ENCODE peak calls at places on chromosomes 5 and 9, in four cellular contexts. One of them, this sample, is unnamed. For H3K4me1, the result is how much of the 10 kb centered on the place peaks cover.

GRCh38 chr5:141519605-141520288 is 30.9 kb downstream of the PCDHGC5 start:
- DNase-seq in HCT116: no peak
- DNase-seq in Peyer's patch: no peak
- DNase-seq in colonic mucosa: no peak
- DNase-seq in this sample: no peak

GRCh38 chr9:86491634-86492266 is 137.5 kb upstream of the TUT7 start:
- DNase-seq in HCT116: no peak
- DNase-seq in Peyer's patch: no peak
- DNase-seq in colonic mucosa: no peak
- DNase-seq in this sample: no peak

GRCh38 chr5:74313896-74314295 is 326.6 kb downstream of the ENC1 start:
- DNase-seq in colonic mucosa: no peak
- DNase-seq in HCT116: no peak
- DNase-seq in Peyer's patch: no peak
- DNase-seq in this sample: no peak

GRCh38 chr9:127522727-127523126 is 71.4 kb downstream of the LRSAM1 start:
- DNase-seq in colonic mucosa: peak
- DNase-seq in HCT116: no peak
- DNase-seq in Peyer's patch: peak
- DNase-seq in this sample: no peak

GRCh38 chr9:114691046-114691955 is 9.3 kb upstream of the TEX48 start:
- DNase-seq in HCT116: peak
- DNase-seq in Peyer's patch: no peak
- DNase-seq in colonic mucosa: no peak
- DNase-seq in this sample: no peak

GRCh38 chr5:61919920-61920319 is 386.1 kb upstream of the KIF2A start:
- DNase-seq in Peyer's patch: no peak
- DNase-seq in HCT116: no peak
- DNase-seq in colonic mucosa: no peak
- DNase-seq in this sample: no peak

GRCh38 chr9:93959739-93960154 is 4.6 kb upstream of the BARX1 start:
- DNase-seq in Peyer's patch: no peak
- DNase-seq in colonic mucosa: no peak
- DNase-seq in HCT116: no peak
- DNase-seq in this sample: no peak

GRCh38 chr5:172383231-172383802 is 71.0 kb downstream of the SH3PXD2B start:
- DNase-seq in colonic mucosa: peak
- DNase-seq in HCT116: no peak
- DNase-seq in Peyer's patch: no peak
- DNase-seq in this sample: peak

GRCh38 chr9:124012368-124013262 is 1.0 kb downstream of the LHX2 start:
- DNase-seq in colonic mucosa: no peak
- DNase-seq in Peyer's patch: no peak
- DNase-seq in HCT116: no peak
- DNase-seq in this sample: no peak

DNA sequence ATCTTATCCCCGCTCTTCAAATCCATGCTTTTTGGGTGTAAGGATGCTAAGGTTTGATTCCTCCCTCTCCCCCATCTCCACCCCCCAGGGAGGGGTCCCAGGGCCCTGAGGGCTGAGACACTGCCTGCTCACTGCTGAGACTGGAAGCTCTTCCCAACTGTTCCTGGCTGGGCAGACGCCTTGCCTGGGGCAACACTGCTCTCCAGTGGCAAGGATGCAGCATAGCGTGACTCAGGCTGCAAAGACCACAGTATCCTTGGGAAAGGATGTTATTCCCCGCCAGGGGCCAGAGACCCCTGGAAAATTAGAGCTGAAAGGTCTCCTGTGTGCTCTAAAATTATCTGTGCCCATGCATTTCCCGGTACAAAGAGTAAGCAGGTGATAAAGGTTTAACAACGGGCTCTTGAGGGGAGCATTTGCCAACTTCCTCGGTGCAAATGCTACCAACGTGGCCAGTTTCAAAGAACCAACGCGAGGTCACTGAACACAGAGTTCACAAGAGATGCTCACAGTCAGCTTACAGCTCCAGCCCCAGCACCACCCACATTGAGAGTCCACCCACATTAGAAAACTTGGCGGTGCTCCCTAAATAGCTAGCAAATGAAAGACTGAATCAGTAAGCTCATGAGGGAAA is 271.9 kb downstream of the NSG2 start:
- DNase-seq in colonic mucosa: no peak
- DNase-seq in Peyer's patch: no peak
- DNase-seq in HCT116: no peak
- DNase-seq in this sample: peak
- TF ChIP-seq CTCF in colonic mucosa: peak
- TF ChIP-seq CTCF in Peyer's patch: peak
- TF ChIP-seq CTCF in HCT116: peak
- TF ChIP-seq CTCF in this sample: peak

GRCh38 chr5:99083197-99083596 is 154.4 kb upstream of the CHD1 start:
- DNase-seq in colonic mucosa: no peak
- DNase-seq in HCT116: no peak
- DNase-seq in Peyer's patch: no peak
- DNase-seq in this sample: no peak

GRCh38 chr5:99081711-99082110 is 152.9 kb upstream of the CHD1 start:
- DNase-seq in Peyer's patch: no peak
- DNase-seq in colonic mucosa: no peak
- DNase-seq in HCT116: no peak
- DNase-seq in this sample: no peak

GRCh38 chr5:99072846-99073245 is 144.0 kb upstream of the CHD1 start:
- DNase-seq in colonic mucosa: no peak
- DNase-seq in Peyer's patch: no peak
- DNase-seq in HCT116: no peak
- DNase-seq in this sample: no peak

GRCh38 chr5:99076600-99077253 is 147.9 kb upstream of the CHD1 start:
- DNase-seq in HCT116: no peak
- DNase-seq in Peyer's patch: no peak
- DNase-seq in colonic mucosa: no peak
- DNase-seq in this sample: no peak

DNA sequence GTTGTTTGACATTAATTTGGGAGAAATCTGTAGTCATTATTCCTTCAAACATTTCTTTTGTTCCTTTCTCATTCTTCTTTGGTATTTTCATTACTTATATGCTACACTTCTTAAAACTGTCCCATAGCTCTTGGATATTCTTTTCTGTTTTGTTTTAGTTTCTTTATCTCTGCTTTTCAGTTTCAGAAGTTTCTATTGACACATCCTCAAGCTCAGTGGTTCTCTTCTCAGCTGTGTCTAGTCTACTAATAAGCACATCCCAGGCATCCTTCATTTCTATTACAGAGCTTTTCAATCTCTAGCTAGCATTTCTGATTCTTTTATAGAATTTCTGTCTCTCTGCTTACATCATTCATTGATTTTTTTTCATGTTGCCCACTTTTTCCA is 148.4 kb upstream of the CHD1 start:
- DNase-seq in Peyer's patch: no peak
- DNase-seq in colonic mucosa: no peak
- DNase-seq in HCT116: no peak
- DNase-seq in this sample: no peak
- H3K4me1 ChIP-seq in Peyer's patch: under half
- H3K4me1 ChIP-seq in colonic mucosa: under half
- H3K4me1 ChIP-seq in HCT116: under half
- H3K4me1 ChIP-seq in this sample: under half

GRCh38 chr9:121498150-121498486 is 1.5 kb downstream of the GGTA1 start:
- DNase-seq in Peyer's patch: no peak
- DNase-seq in HCT116: peak
- DNase-seq in colonic mucosa: peak
- DNase-seq in this sample: peak

GRCh38 chr9:121500165-121500478 is 478 bp upstream of the GGTA1 start:
- DNase-seq in colonic mucosa: no peak
- DNase-seq in Peyer's patch: no peak
- DNase-seq in HCT116: no peak
- DNase-seq in this sample: no peak

GRCh38 chr9:121499177-121499426 is 542 bp downstream of the GGTA1 start:
- DNase-seq in Peyer's patch: no peak
- DNase-seq in HCT116: no peak
- DNase-seq in colonic mucosa: no peak
- DNase-seq in this sample: no peak

GRCh38 chr9:121499427-121500164 is at the start of gene GGTA1:
- DNase-seq in HCT116: no peak
- DNase-seq in colonic mucosa: peak
- DNase-seq in Peyer's patch: peak
- DNase-seq in this sample: peak

DNA sequence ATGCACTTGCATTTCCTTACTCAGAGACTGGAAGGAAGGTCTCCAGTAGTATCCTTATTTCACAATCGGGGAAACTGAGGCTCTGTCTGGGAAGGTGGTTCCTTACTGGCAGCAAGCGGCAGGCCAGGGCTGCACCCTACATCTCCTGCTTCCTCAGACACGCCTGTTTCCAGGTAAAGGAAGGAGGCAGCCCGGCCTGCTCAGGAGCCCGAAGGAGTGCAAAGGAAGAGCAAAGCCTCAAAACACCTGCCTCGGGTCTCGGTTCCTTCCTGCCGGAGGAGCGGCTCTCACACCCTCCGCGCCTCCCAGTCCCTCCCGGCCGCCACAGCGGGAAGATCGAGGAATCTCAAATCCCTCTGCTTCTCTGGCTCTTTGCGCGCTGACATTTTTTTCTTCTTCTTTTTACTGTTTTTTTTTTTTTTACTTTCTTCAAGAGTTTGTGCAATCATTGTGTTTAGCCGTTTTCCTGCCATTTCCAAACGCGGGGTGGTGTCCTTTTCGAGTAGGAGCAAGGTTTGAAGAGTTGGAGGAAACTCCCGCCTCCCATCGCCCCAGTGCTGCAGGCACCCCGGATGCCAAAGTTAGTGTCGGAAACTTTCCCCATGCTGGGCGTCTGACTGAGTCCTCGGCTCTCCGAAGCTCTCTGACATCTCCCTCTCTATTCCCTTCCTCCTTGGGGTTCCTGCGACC is 1.0 kb downstream of the GGTA1 start:
- DNase-seq in HCT116: no peak
- DNase-seq in colonic mucosa: peak
- DNase-seq in Peyer's patch: no peak
- DNase-seq in this sample: peak
- TF ChIP-seq CTCF in HCT116: no peak
- TF ChIP-seq CTCF in colonic mucosa: no peak
- TF ChIP-seq CTCF in Peyer's patch: no peak
- TF ChIP-seq CTCF in this sample: no peak

DNA sequence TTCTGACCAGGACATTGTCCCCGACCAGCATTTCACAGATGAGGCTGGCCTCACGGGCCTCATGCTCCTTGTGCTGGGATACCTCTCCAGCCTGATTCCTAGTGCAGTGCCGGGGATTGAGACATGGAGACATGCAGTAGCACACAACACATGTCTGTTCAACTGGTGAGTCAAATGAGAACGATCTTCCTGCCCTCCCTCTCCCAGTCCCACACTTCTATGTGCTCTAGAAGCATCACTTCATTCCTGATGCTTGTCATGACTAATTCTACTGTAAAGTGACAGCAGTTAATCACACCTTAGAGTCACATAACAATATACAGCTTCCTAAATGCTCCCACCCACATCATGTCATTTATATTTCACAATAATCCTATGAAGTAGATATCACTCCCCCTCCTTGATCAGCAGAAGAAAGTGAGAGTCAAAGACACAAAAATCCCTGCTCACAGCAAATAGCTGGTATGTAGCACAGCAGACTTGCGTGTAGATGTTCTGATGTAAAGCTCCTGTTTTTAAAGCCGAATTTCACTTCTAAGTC is 101.8 kb downstream of the CCDC192 start:
- DNase-seq in colonic mucosa: no peak
- DNase-seq in Peyer's patch: no peak
- DNase-seq in HCT116: no peak
- DNase-seq in this sample: no peak
- H3K4me1 ChIP-seq in colonic mucosa: under half
- H3K4me1 ChIP-seq in Peyer's patch: under half
- H3K4me1 ChIP-seq in HCT116: under half
- H3K4me1 ChIP-seq in this sample: under half

GRCh38 chr5:149151717-149152116 is 10.4 kb downstream of the ABLIM3 start:
- DNase-seq in colonic mucosa: no peak
- DNase-seq in HCT116: no peak
- DNase-seq in Peyer's patch: no peak
- DNase-seq in this sample: no peak
- TF ChIP-seq CTCF in colonic mucosa: no peak
- TF ChIP-seq CTCF in HCT116: peak
- TF ChIP-seq CTCF in Peyer's patch: no peak
- TF ChIP-seq CTCF in this sample: peak